ENCODE peak calls at places on chromosomes 1 and 21, in five cellular contexts. Q is stimulated activated CD4-positive, alpha-beta T cell treated with anti-CD3 and anti-CD28 coated beads, Interleukin-4, amount 100 ng/mL, for 48 hours; E is adipocyte; G is SJSA1; Y is effector memory CD8-positive, alpha-beta T cell. S is an unnamed sample.

GRCh38 chr1:233448290-233448689 is 120.8 kb downstream of the MAP3K21 start:
- DNase-seq in Q (no peak), E (no peak), G (no peak), Y (no peak), S (peak)

GRCh38 chr1:2358072-2358471 is 33.3 kb downstream of the MORN1 start:
- DNase-seq in Q (no peak), E (no peak), G (no peak), Y (no peak), S (no peak)

GRCh38 chr1:10789392-10790154 is 6.9 kb downstream of the CASZ1 start:
- DNase-seq in Q (no peak), E (no peak), G (no peak), Y (no peak), S (no peak)

GRCh38 chr1:212109713-212110112 is 74.2 kb downstream of the DTL start:
- DNase-seq in Q (no peak), E (no peak), G (no peak), Y (no peak), S (no peak)

GRCh38 chr1:64514197-64514765 is 44.4 kb downstream of the CACHD1 start:
- DNase-seq in Q (no peak), E (peak), G (no peak), Y (no peak), S (no peak)

GRCh38 chr1:158285756-158286241 is 3.9 kb upstream of the CD1C start:
- DNase-seq in Q (no peak), E (no peak), G (no peak), Y (no peak), S (peak)

GRCh38 chr1:5856246-5856815 is 135.9 kb downstream of the NPHP4 start:
- DNase-seq in Q (no peak), E (no peak), G (peak), Y (no peak), S (no peak)

GRCh38 chr1:39892611-39893595 is 8.8 kb downstream of the MYCL start:
- DNase-seq in Q (no peak), E (peak), G (peak), Y (no peak), S (peak)

GRCh38 chr1:26626994-26627393 is 68.8 kb upstream of the ARID1A start:
- DNase-seq in Q (no peak), E (peak), G (no peak), Y (no peak), S (no peak)

GRCh38 chr1:36699113-36699512 is 216.4 kb upstream of the CSF3R start:
- DNase-seq in Q (no peak), E (no peak), G (no peak), Y (no peak), S (no peak)

GRCh38 chr1:48924099-48924498 is 147.4 kb upstream of the BEND5 start:
- DNase-seq in Q (no peak), E (no peak), G (no peak), Y (no peak), S (no peak)

GRCh38 chr1:42962641-42963377 is 4.1 kb upstream of the SLC2A1 start:
- DNase-seq in Q (no peak), E (no peak), G (peak), Y (no peak), S (peak)

GRCh38 chr1:209527372-209527771 is 56.1 kb upstream of the CAMK1G start:
- DNase-seq in Q (no peak), E (peak), G (no peak), Y (no peak), S (no peak)

GRCh38 chr1:4655674-4656532 is 1.5 kb downstream of the AJAP1 start:
- DNase-seq in Q (peak), E (no peak), G (no peak), Y (no peak), S (peak)

GRCh38 chr21:35016517-35017188 is 32.4 kb downstream of the RUNX1 start:
- DNase-seq in Q (no peak), E (no peak), G (no peak), Y (no peak), S (no peak)

GRCh38 chr1:244367399-244368114 is 84.2 kb downstream of the ADSS2 start:
- DNase-seq in Q (no peak), E (no peak), G (no peak), Y (no peak), S (no peak)

GRCh38 chr1:114668784-114669561 is 876 bp downstream of the DENND2C start:
- DNase-seq in Q (no peak), E (peak), G (no peak), Y (no peak), S (no peak)

GRCh38 chr1:22700121-22700520 is 10.5 kb upstream of the EPHB2 start:
- DNase-seq in Q (no peak), E (no peak), G (no peak), Y (no peak), S (no peak)

GRCh38 chr1:173489149-173489600 is 12.0 kb downstream of the PRDX6 start:
- DNase-seq in Q (no peak), E (no peak), G (no peak), Y (no peak), S (no peak)

GRCh38 chr1:211606327-211606913 is 27.5 kb upstream of the SLC30A1 start:
- DNase-seq in Q (no peak), E (no peak), G (no peak), Y (no peak), S (no peak)

S was measured in RPMI8226.